ENCODE peak calls at places on chromosomes 12 and 14, in eight cellular contexts. P, J, X, E, K, I, T and H are unnamed samples. For H4K20me1, the result is how much of the 10 kb centered on the place peaks cover.

GRCh38 chr14:55327179-55327578 is 56.0 kb downstream of the FBXO34 start:
- DNase-seq in P (no peak), J (peak), X (no peak), E (no peak), K (no peak), I (no peak), T (no peak), H (no peak)

GRCh38 chr12:53054112-53054878 is 4.4 kb downstream of the TNS2 start:
- DNase-seq in P (peak), J (peak), X (peak), E (peak), K (peak), I (peak), T (peak), H (peak)

GRCh38 chr12:57452937-57453509 is 2.1 kb upstream of the INHBE start:
- DNase-seq in P (peak), J (peak), X (peak), E (peak), K (no peak), I (peak), T (peak), H (no peak)

GRCh38 chr12:123059501-123059900 is 79.0 kb downstream of the ARL6IP4 start:
- DNase-seq in P (no peak), J (no peak), X (no peak), E (no peak), K (no peak), I (no peak), T (no peak), H (no peak)

GRCh38 chr12:55929306-55929791 is 1.6 kb upstream of the DGKA start:
- DNase-seq in P (no peak), J (peak), X (no peak), E (no peak), K (no peak), I (no peak), T (no peak), H (no peak)

GRCh38 chr12:91985002-91985767 is 160.5 kb downstream of the BTG1 start:
- DNase-seq in P (no peak), J (no peak), X (peak), E (peak), K (no peak), I (peak), T (peak), H (no peak)

GRCh38 chr12:23197266-23197665 is 572.3 kb downstream of the ETNK1 start:
- DNase-seq in P (no peak), J (no peak), X (peak), E (peak), K (no peak), I (no peak), T (peak), H (no peak)

GRCh38 chr12:56126732-56127239 is 1.3 kb upstream of the ESYT1 start:
- DNase-seq in P (no peak), J (peak), X (no peak), E (peak), K (no peak), I (no peak), T (no peak), H (no peak)

GRCh38 chr14:94121485-94121884 is 7.9 kb downstream of the IFI27L2 start:
- DNase-seq in P (no peak), J (no peak), X (no peak), E (no peak), K (no peak), I (no peak), T (no peak), H (no peak)

GRCh38 chr12:51028126-51028810 is 2.1 kb upstream of the SLC11A2 start:
- DNase-seq in P (no peak), J (peak), X (peak), E (peak), K (no peak), I (peak), T (no peak), H (peak)

GRCh38 chr12:22467190-22467589 is 77.2 kb downstream of the C2CD5 start:
- DNase-seq in P (no peak), J (no peak), X (peak), E (no peak), K (no peak), I (peak), T (peak), H (no peak)

GRCh38 chr12:108167974-108168373 is 38.9 kb downstream of the WSCD2 start:
- DNase-seq in P (no peak), J (no peak), X (no peak), E (no peak), K (no peak), I (no peak), T (no peak), H (no peak)

GRCh38 chr12:130139971-130140547 is 22.2 kb upstream of the FZD10 start:
- DNase-seq in P (no peak), J (no peak), X (no peak), E (no peak), K (no peak), I (no peak), T (no peak), H (no peak)

GRCh38 chr14:102591372-102591943 is 991 bp upstream of the RCOR1 start:
- DNase-seq in P (peak), J (peak), X (peak), E (peak), K (no peak), I (peak), T (no peak), H (no peak)

GRCh38 chr12:94172973-94173372 is 24.6 kb downstream of the PLXNC1 start:
- DNase-seq in P (no peak), J (no peak), X (peak), E (no peak), K (no peak), I (peak), T (peak), H (no peak)

GRCh38 chr12:126171936-126172559 is 1106.8 kb downstream of the AACS start:
- DNase-seq in P (no peak), J (no peak), X (no peak), E (no peak), K (no peak), I (no peak), T (no peak), H (no peak)

GRCh38 chr12:115507951-115508722 is 769.4 kb downstream of the MED13L start:
- DNase-seq in P (no peak), J (no peak), X (no peak), E (no peak), K (no peak), I (no peak), T (no peak), H (no peak)

GRCh38 chr12:125533434-125534029 is 468.3 kb downstream of the AACS start:
- DNase-seq in P (peak), J (peak), X (no peak), E (no peak), K (no peak), I (no peak), T (no peak), H (no peak)

GRCh38 chr12:45644521-45644920 is 85.0 kb upstream of the ARID2 start:
- DNase-seq in P (no peak), J (peak), X (peak), E (peak), K (no peak), I (peak), T (no peak), H (peak)

GRCh38 chr14:71169861-71170260 is 262.6 kb downstream of the PCNX1 start:
- DNase-seq in P (no peak), J (no peak), X (no peak), E (no peak), K (no peak), I (no peak), T (no peak), H (no peak)

GRCh38 chr14:72888636-72889201 is 5.2 kb downstream of the DPF3 start:
- DNase-seq in P (no peak), J (no peak), X (peak), E (no peak), K (no peak), I (peak), T (peak), H (no peak)

GRCh38 chr12:7439579-7440505 is 4.1 kb downstream of the CD163L1 start:
- DNase-seq in P (peak), J (no peak), X (peak), E (peak), K (no peak), I (peak), T (peak), H (no peak)

GRCh38 chr12:977163-977562 is 13.9 kb upstream of the ERC1 start:
- DNase-seq in P (no peak), J (no peak), X (no peak), E (no peak), K (no peak), I (no peak), T (no peak), H (no peak)

GRCh38 chr14:105380656-105381210 is 17.6 kb upstream of the TEX22 start:
- DNase-seq in P (no peak), J (no peak), X (no peak), E (no peak), K (no peak), I (no peak), T (no peak), H (no peak)

GRCh38 chr12:27552886-27553560 is 29.0 kb downstream of the PPFIBP1 start:
- DNase-seq in P (no peak), J (no peak), X (peak), E (no peak), K (no peak), I (peak), T (peak), H (no peak)

GRCh38 chr14:79668941-79669340 is 542.4 kb downstream of the DIO2 start:
- DNase-seq in P (no peak), J (no peak), X (no peak), E (no peak), K (no peak), I (no peak), T (no peak), H (no peak)

DNA sequence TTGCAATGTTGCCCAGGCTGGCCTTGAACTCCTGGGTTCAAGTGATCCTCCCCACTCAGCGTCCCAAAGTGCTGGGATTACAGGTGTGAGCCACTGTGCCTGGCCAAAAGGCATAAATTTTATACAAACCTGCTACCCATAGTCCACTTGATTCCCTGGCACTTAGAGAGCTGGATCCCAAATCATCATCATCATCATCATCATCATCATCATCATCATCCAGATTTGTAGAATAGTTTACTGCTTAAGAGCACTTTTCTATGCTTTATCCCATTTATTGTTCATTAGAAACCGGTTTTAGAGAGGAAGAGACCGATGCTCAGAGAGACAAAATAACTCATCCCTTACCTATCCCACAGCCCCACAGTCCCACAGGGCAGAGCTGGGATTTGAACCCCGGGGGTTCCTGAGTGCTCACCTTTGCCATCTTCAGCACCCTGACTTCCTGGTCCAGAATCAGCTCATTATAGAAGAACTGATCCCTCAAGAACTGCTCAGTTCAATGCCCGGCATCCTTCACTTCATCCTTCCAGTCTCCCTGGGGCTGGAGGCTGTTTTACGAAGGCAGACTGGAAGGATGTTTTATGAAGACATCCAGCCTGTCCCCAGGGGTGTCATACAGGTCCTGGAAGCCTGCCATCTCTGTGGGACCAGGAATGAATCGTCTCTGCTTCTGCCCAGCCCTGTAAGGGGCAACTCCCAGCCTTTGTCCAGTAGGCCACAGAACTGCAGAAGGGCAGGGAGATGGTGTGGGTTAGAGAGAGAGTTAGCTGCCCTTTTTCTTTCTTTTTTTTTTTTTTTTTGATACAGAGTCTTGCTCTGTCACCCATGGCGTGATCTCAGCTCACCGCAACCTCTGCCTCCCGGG is 20.2 kb upstream of the OASL start:
- DNase-seq in P (no peak), J (no peak), X (no peak), E (no peak), K (no peak), I (no peak), T (no peak), H (no peak)
- H4K20me1 ChIP-seq in P (under half), J (under half), X (under half), E (under half), K (under half), I (under half), T (under half), H (under half)

GRCh38 chr12:68639396-68639767 is 28.7 kb downstream of the RAP1B start:
- DNase-seq in P (no peak), J (peak), X (no peak), E (no peak), K (no peak), I (no peak), T (no peak), H (no peak)
- H4K20me1 ChIP-seq in P (half or more), J (under half), X (under half), E (under half), K (under half), I (half or more), T (half or more), H (under half)

GRCh38 chr12:132146772-132147422 is 2.6 kb downstream of the NOC4L start:
- DNase-seq in P (peak), J (no peak), X (no peak), E (no peak), K (no peak), I (no peak), T (no peak), H (no peak)

GRCh38 chr12:132146098-132146497 is 1.8 kb downstream of the NOC4L start:
- DNase-seq in P (no peak), J (no peak), X (no peak), E (no peak), K (no peak), I (no peak), T (no peak), H (no peak)

GRCh38 chr12:132147423-132148367 is 3.4 kb downstream of the NOC4L start:
- DNase-seq in P (peak), J (no peak), X (no peak), E (no peak), K (no peak), I (no peak), T (no peak), H (no peak)

GRCh38 chr12:132150780-132151144 is 6.5 kb downstream of the NOC4L start:
- DNase-seq in P (no peak), J (no peak), X (no peak), E (no peak), K (no peak), I (no peak), T (no peak), H (no peak)

DNA sequence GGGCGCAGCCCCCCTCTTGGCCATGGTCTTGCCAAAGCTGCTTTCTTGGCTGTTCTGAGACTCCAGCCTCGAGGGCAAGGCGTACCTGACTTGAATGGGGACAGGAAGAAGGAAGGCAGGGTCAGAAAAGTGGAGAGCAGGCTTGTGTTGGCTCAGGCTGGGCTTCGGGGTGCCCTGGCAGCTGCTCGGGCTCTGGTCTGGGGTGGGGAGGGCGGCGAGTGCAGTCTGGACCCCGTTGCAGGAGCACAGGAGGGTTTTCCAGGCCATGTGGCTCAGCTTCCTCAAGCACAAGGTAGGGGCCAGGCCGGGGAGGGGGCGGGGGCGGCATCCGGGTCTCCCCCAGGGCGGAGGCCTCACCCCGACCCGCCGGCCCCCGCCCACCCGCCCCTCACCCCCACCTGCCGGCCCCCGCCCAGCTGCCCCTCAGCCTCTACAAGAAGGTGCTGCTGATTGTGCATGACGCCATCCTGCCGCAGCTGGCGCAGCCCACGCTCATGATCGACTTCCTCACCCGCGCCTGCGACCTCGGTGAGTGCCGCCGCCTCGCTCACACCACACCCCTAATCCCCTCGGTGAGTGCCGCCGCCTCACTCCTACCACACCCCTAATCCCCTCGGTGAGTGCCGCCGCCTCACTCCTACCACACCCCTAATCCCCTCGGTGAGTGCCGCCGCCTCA is 4.2 kb downstream of the NOC4L start:
- DNase-seq in P (no peak), J (no peak), X (no peak), E (no peak), K (no peak), I (no peak), T (no peak), H (no peak)
- H4K20me1 ChIP-seq in P (under half), J (under half), X (under half), E (under half), K (under half), I (under half), T (under half), H (under half)

GRCh38 chr12:11672833-11673232 is 23.4 kb downstream of the ETV6 start:
- DNase-seq in P (no peak), J (no peak), X (no peak), E (no peak), K (no peak), I (no peak), T (no peak), H (no peak)
- H4K20me1 ChIP-seq in P (half or more), J (under half), X (under half), E (under half), K (under half), I (half or more), T (half or more), H (under half)

GRCh38 chr12:77928078-77928477 is 97.4 kb downstream of the NAV3 start:
- DNase-seq in P (no peak), J (no peak), X (no peak), E (no peak), K (no peak), I (no peak), T (no peak), H (no peak)
- H4K20me1 ChIP-seq in P (under half), J (under half), X (under half), E (under half), K (under half), I (under half), T (under half), H (under half)

GRCh38 chr12:8493084-8493483 is 20.2 kb upstream of the CLEC4D start:
- DNase-seq in P (no peak), J (peak), X (no peak), E (no peak), K (no peak), I (no peak), T (no peak), H (no peak)
- H4K20me1 ChIP-seq in P (under half), J (under half), X (under half), E (under half), K (under half), I (under half), T (under half), H (under half)

GRCh38 chr14:100080206-100080605 is 15.0 kb downstream of the EVL start:
- DNase-seq in P (no peak), J (no peak), X (no peak), E (no peak), K (no peak), I (no peak), T (no peak), H (no peak)
- H4K20me1 ChIP-seq in P (under half), J (under half), X (under half), E (under half), K (under half), I (under half), T (half or more), H (under half)